ENCODE peak calls at places on chromosomes 3 and 15, in five cellular contexts. R, G, H, A and F are unnamed samples.

GRCh38 chr3:13647314-13648059 is 98.6 kb downstream of the FBLN2 start:
- DNase-seq in G (no peak), R (no peak), A (no peak), H (no peak), F (no peak)

GRCh38 chr3:66413151-66413751 is 87.6 kb downstream of the LRIG1 start:
- DNase-seq in H (peak; percentile 23), R (no peak), G (no peak), A (no peak), F (no peak)

GRCh38 chr3:115800489-115801080 is 177.3 kb downstream of the GAP43 start:
- DNase-seq in G (no peak), R (no peak), H (no peak), A (no peak), F (no peak)

GRCh38 chr15:45891766-45892165 is 256.9 kb downstream of the SQOR start:
- DNase-seq in A (no peak), H (no peak), G (no peak), R (no peak), F (no peak)

GRCh38 chr3:8380904-8381704 is 120.5 kb upstream of the LMCD1 start:
- DNase-seq in G (no peak), A (no peak), H (no peak), R (no peak), F (no peak)

GRCh38 chr3:58622436-58622835 is 44.1 kb downstream of the FAM3D start:
- DNase-seq in R (no peak), G (peak; percentile 71), A (no peak), H (no peak), F (no peak)

GRCh38 chr3:168506589-168506988 is 410.9 kb upstream of the GOLIM4 start:
- DNase-seq in A (no peak), H (no peak), G (no peak), R (no peak), F (no peak)

GRCh38 chr3:140568842-140569520 is 108.9 kb upstream of the TRIM42 start:
- DNase-seq in H (peak; percentile 90), G (no peak), A (no peak), R (no peak), F (no peak)

GRCh38 chr3:125123906-125124305 is 68.1 kb upstream of the HEG1 start:
- DNase-seq in G (peak; percentile 50), A (no peak), R (no peak), H (no peak), F (no peak)

GRCh38 chr3:17894434-17895060 is 152.1 kb upstream of the TBC1D5 start:
- DNase-seq in H (no peak), A (peak; percentile 46), R (peak; percentile 10), G (peak; percentile 77), F (no peak)

GRCh38 chr3:128149632-128150031 is 3.6 kb upstream of the EEFSEC start:
- DNase-seq in H (no peak), G (no peak), R (no peak), A (no peak), F (no peak)

GRCh38 chr15:83897037-83897436 is 243.1 kb downstream of the ADAMTSL3 start:
- DNase-seq in A (no peak), H (no peak), R (no peak), G (no peak), F (no peak)

GRCh38 chr3:129794319-129795201 is 99.0 kb downstream of the TMCC1 start:
- DNase-seq in H (no peak), R (peak; percentile 14), G (peak; percentile 91), A (peak; percentile 7), F (no peak)

GRCh38 chr3:52350436-52350835 is 34.3 kb downstream of the DNAH1 start:
- DNase-seq in G (no peak), A (no peak), H (no peak), R (no peak), F (no peak)

GRCh38 chr15:28267727-28268126 is 54.3 kb downstream of the HERC2 start:
- DNase-seq in A (no peak), H (no peak), R (no peak), G (no peak), F (no peak)

GRCh38 chr3:190486201-190486865 is 27.6 kb upstream of the IL1RAP start:
- DNase-seq in A (no peak), R (no peak), H (no peak), G (no peak), F (no peak)

GRCh38 chr3:43152649-43153048 is 46.8 kb upstream of the POMGNT2 start:
- DNase-seq in A (peak; percentile 34), H (no peak), R (no peak), G (no peak), F (no peak)

GRCh38 chr15:41561777-41562145 is 2.7 kb downstream of the TYRO3 start:
- DNase-seq in R (no peak), A (no peak), G (peak; percentile 74), H (no peak), F (no peak)

GRCh38 chr15:31264534-31265089 is 62.0 kb upstream of the KLF13 start:
- DNase-seq in A (no peak), H (no peak), G (no peak), R (no peak), F (no peak)

GRCh38 chr3:127665586-127665985 is 7.2 kb upstream of the ABTB1 start:
- DNase-seq in A (no peak), H (no peak), G (no peak), R (no peak), F (no peak)

GRCh38 chr3:160134964-160135363 is 90.3 kb upstream of the C3orf80 start:
- DNase-seq in G (no peak), A (no peak), R (no peak), H (no peak), F (no peak)

GRCh38 chr3:65195211-65195610 is 507.4 kb upstream of the ADAMTS9 start:
- DNase-seq in G (no peak), R (no peak), A (no peak), H (no peak), F (no peak)

GRCh38 chr3:135917076-135917475 is 48.5 kb upstream of the PPP2R3A start:
- DNase-seq in A (no peak), R (no peak), G (no peak), H (no peak), F (no peak)

GRCh38 chr15:30929064-30929669 is 25.5 kb downstream of the FAN1 start:
- DNase-seq in A (no peak), H (no peak), G (no peak), R (no peak), F (no peak)

GRCh38 chr15:27358751-27359434 is 387.9 kb downstream of the GABRG3 start:
- DNase-seq in G (peak; percentile 65), A (no peak), R (no peak), H (no peak), F (no peak)

GRCh38 chr3:3110299-3110630 is at the start of gene IL5RA:
- DNase-seq in A (no peak), R (no peak), G (no peak), H (no peak), F (peak; percentile 60)

GRCh38 chr15:51162865-51163762 is 68.4 kb upstream of the TNFAIP8L3 start:
- DNase-seq in G (peak; percentile 87), A (peak; percentile 39), R (peak; percentile 83), H (peak; percentile 63), F (peak; percentile 30)